ENCODE peak calls at places on chromosome 20, in ten cellular contexts. One of them, this sample, is unnamed.

GRCh38 chr20:49501917-49502316 is 19.4 kb upstream of the KCNB1 start:
- DNase-seq in sigmoid colon: peak
- DNase-seq in fibroblast of mammary gland: peak
- DNase-seq in neural crest cell: no peak
- DNase-seq in activated CD4-positive, CD25-positive, alpha-beta regulatory T cell: no peak
- DNase-seq in ovary: no peak
- DNase-seq in iPS-NIHi11: peak
- DNase-seq in Right ventricle myocardium superior: no peak
- DNase-seq in activated T-cell treated with anti-CD3 and anti-CD28 coated beads for 1 hour: no peak
- DNase-seq in effector CD8-positive, alpha-beta T cell: no peak
- DNase-seq in this sample: no peak

GRCh38 chr20:46113071-46113470 is 5.0 kb upstream of the CD40 start:
- DNase-seq in iPS-NIHi11: no peak
- DNase-seq in neural crest cell: no peak
- DNase-seq in activated T-cell treated with anti-CD3 and anti-CD28 coated beads for 1 hour: no peak
- DNase-seq in activated CD4-positive, CD25-positive, alpha-beta regulatory T cell: no peak
- DNase-seq in fibroblast of mammary gland: no peak
- DNase-seq in ovary: no peak
- DNase-seq in Right ventricle myocardium superior: no peak
- DNase-seq in sigmoid colon: no peak
- DNase-seq in effector CD8-positive, alpha-beta T cell: no peak
- DNase-seq in this sample: no peak

GRCh38 chr20:21505161-21505809 is 8.6 kb downstream of the NKX2-2 start:
- DNase-seq in sigmoid colon: no peak
- DNase-seq in effector CD8-positive, alpha-beta T cell: peak
- DNase-seq in Right ventricle myocardium superior: peak
- DNase-seq in ovary: peak
- DNase-seq in neural crest cell: peak
- DNase-seq in fibroblast of mammary gland: peak
- DNase-seq in activated T-cell treated with anti-CD3 and anti-CD28 coated beads for 1 hour: peak
- DNase-seq in activated CD4-positive, CD25-positive, alpha-beta regulatory T cell: peak
- DNase-seq in iPS-NIHi11: peak
- DNase-seq in this sample: peak

GRCh38 chr20:58112017-58112781 is 116.3 kb downstream of the ANKRD60 start:
- DNase-seq in fibroblast of mammary gland: peak
- DNase-seq in sigmoid colon: no peak
- DNase-seq in Right ventricle myocardium superior: no peak
- DNase-seq in ovary: no peak
- DNase-seq in activated CD4-positive, CD25-positive, alpha-beta regulatory T cell: no peak
- DNase-seq in activated T-cell treated with anti-CD3 and anti-CD28 coated beads for 1 hour: no peak
- DNase-seq in effector CD8-positive, alpha-beta T cell: no peak
- DNase-seq in iPS-NIHi11: no peak
- DNase-seq in neural crest cell: no peak
- DNase-seq in this sample: no peak

GRCh38 chr20:17612287-17612974 is 42.6 kb downstream of the DSTN start:
- DNase-seq in neural crest cell: no peak
- DNase-seq in ovary: peak
- DNase-seq in iPS-NIHi11: peak
- DNase-seq in activated CD4-positive, CD25-positive, alpha-beta regulatory T cell: no peak
- DNase-seq in Right ventricle myocardium superior: no peak
- DNase-seq in activated T-cell treated with anti-CD3 and anti-CD28 coated beads for 1 hour: no peak
- DNase-seq in effector CD8-positive, alpha-beta T cell: no peak
- DNase-seq in fibroblast of mammary gland: peak
- DNase-seq in sigmoid colon: peak
- DNase-seq in this sample: peak

GRCh38 chr20:6919792-6920468 is 152.4 kb downstream of the BMP2 start:
- DNase-seq in ovary: no peak
- DNase-seq in activated T-cell treated with anti-CD3 and anti-CD28 coated beads for 1 hour: no peak
- DNase-seq in sigmoid colon: no peak
- DNase-seq in effector CD8-positive, alpha-beta T cell: no peak
- DNase-seq in fibroblast of mammary gland: no peak
- DNase-seq in iPS-NIHi11: no peak
- DNase-seq in Right ventricle myocardium superior: no peak
- DNase-seq in neural crest cell: no peak
- DNase-seq in activated CD4-positive, CD25-positive, alpha-beta regulatory T cell: no peak
- DNase-seq in this sample: no peak

GRCh38 chr20:17690144-17690543 is 8.1 kb upstream of the RRBP1 start:
- DNase-seq in neural crest cell: no peak
- DNase-seq in iPS-NIHi11: no peak
- DNase-seq in fibroblast of mammary gland: no peak
- DNase-seq in activated T-cell treated with anti-CD3 and anti-CD28 coated beads for 1 hour: no peak
- DNase-seq in activated CD4-positive, CD25-positive, alpha-beta regulatory T cell: no peak
- DNase-seq in Right ventricle myocardium superior: no peak
- DNase-seq in sigmoid colon: no peak
- DNase-seq in ovary: no peak
- DNase-seq in effector CD8-positive, alpha-beta T cell: no peak
- DNase-seq in this sample: no peak

GRCh38 chr20:52490715-52491430 is 299.3 kb upstream of the ZFP64 start:
- DNase-seq in effector CD8-positive, alpha-beta T cell: no peak
- DNase-seq in activated CD4-positive, CD25-positive, alpha-beta regulatory T cell: no peak
- DNase-seq in Right ventricle myocardium superior: no peak
- DNase-seq in ovary: no peak
- DNase-seq in neural crest cell: no peak
- DNase-seq in iPS-NIHi11: no peak
- DNase-seq in activated T-cell treated with anti-CD3 and anti-CD28 coated beads for 1 hour: no peak
- DNase-seq in sigmoid colon: no peak
- DNase-seq in fibroblast of mammary gland: peak
- DNase-seq in this sample: no peak

GRCh38 chr20:22464312-22465003 is 119.9 kb downstream of the FOXA2 start:
- DNase-seq in activated CD4-positive, CD25-positive, alpha-beta regulatory T cell: no peak
- DNase-seq in iPS-NIHi11: no peak
- DNase-seq in neural crest cell: no peak
- DNase-seq in ovary: no peak
- DNase-seq in activated T-cell treated with anti-CD3 and anti-CD28 coated beads for 1 hour: no peak
- DNase-seq in effector CD8-positive, alpha-beta T cell: no peak
- DNase-seq in fibroblast of mammary gland: no peak
- DNase-seq in sigmoid colon: no peak
- DNase-seq in Right ventricle myocardium superior: no peak
- DNase-seq in this sample: no peak

GRCh38 chr20:48717095-48717958 is 110.5 kb downstream of the PREX1 start:
- DNase-seq in activated CD4-positive, CD25-positive, alpha-beta regulatory T cell: no peak
- DNase-seq in Right ventricle myocardium superior: no peak
- DNase-seq in neural crest cell: no peak
- DNase-seq in activated T-cell treated with anti-CD3 and anti-CD28 coated beads for 1 hour: no peak
- DNase-seq in sigmoid colon: no peak
- DNase-seq in effector CD8-positive, alpha-beta T cell: no peak
- DNase-seq in fibroblast of mammary gland: no peak
- DNase-seq in ovary: no peak
- DNase-seq in iPS-NIHi11: no peak
- DNase-seq in this sample: no peak

GRCh38 chr20:16553161-16553560 is 20.1 kb downstream of the KIF16B start:
- DNase-seq in effector CD8-positive, alpha-beta T cell: no peak
- DNase-seq in Right ventricle myocardium superior: no peak
- DNase-seq in neural crest cell: no peak
- DNase-seq in activated CD4-positive, CD25-positive, alpha-beta regulatory T cell: no peak
- DNase-seq in fibroblast of mammary gland: no peak
- DNase-seq in ovary: no peak
- DNase-seq in iPS-NIHi11: no peak
- DNase-seq in sigmoid colon: no peak
- DNase-seq in activated T-cell treated with anti-CD3 and anti-CD28 coated beads for 1 hour: no peak
- DNase-seq in this sample: no peak

GRCh38 chr20:676315-676937 is 824 bp upstream of the SCRT2 start:
- DNase-seq in ovary: no peak
- DNase-seq in fibroblast of mammary gland: no peak
- DNase-seq in activated CD4-positive, CD25-positive, alpha-beta regulatory T cell: no peak
- DNase-seq in Right ventricle myocardium superior: no peak
- DNase-seq in activated T-cell treated with anti-CD3 and anti-CD28 coated beads for 1 hour: no peak
- DNase-seq in sigmoid colon: no peak
- DNase-seq in iPS-NIHi11: peak
- DNase-seq in effector CD8-positive, alpha-beta T cell: no peak
- DNase-seq in neural crest cell: no peak
- DNase-seq in this sample: no peak

GRCh38 chr20:32474009-32474716 is 111.0 kb downstream of the NOL4L start:
- DNase-seq in neural crest cell: no peak
- DNase-seq in Right ventricle myocardium superior: no peak
- DNase-seq in activated CD4-positive, CD25-positive, alpha-beta regulatory T cell: no peak
- DNase-seq in activated T-cell treated with anti-CD3 and anti-CD28 coated beads for 1 hour: no peak
- DNase-seq in effector CD8-positive, alpha-beta T cell: no peak
- DNase-seq in ovary: peak
- DNase-seq in fibroblast of mammary gland: peak
- DNase-seq in sigmoid colon: no peak
- DNase-seq in iPS-NIHi11: no peak
- DNase-seq in this sample: no peak

GRCh38 chr20:59724457-59725366 is 120.4 kb downstream of the PHACTR3 start:
- DNase-seq in neural crest cell: no peak
- DNase-seq in sigmoid colon: no peak
- DNase-seq in effector CD8-positive, alpha-beta T cell: no peak
- DNase-seq in iPS-NIHi11: no peak
- DNase-seq in activated CD4-positive, CD25-positive, alpha-beta regulatory T cell: no peak
- DNase-seq in fibroblast of mammary gland: no peak
- DNase-seq in ovary: no peak
- DNase-seq in activated T-cell treated with anti-CD3 and anti-CD28 coated beads for 1 hour: no peak
- DNase-seq in Right ventricle myocardium superior: no peak
- DNase-seq in this sample: no peak

GRCh38 chr20:35340436-35340835 is 48.2 kb upstream of the FAM83C start:
- DNase-seq in activated CD4-positive, CD25-positive, alpha-beta regulatory T cell: no peak
- DNase-seq in Right ventricle myocardium superior: no peak
- DNase-seq in neural crest cell: no peak
- DNase-seq in activated T-cell treated with anti-CD3 and anti-CD28 coated beads for 1 hour: no peak
- DNase-seq in sigmoid colon: no peak
- DNase-seq in effector CD8-positive, alpha-beta T cell: no peak
- DNase-seq in fibroblast of mammary gland: no peak
- DNase-seq in ovary: no peak
- DNase-seq in iPS-NIHi11: no peak
- DNase-seq in this sample: no peak

GRCh38 chr20:51876511-51876910 is 74.2 kb upstream of the SALL4 start:
- DNase-seq in fibroblast of mammary gland: no peak
- DNase-seq in effector CD8-positive, alpha-beta T cell: no peak
- DNase-seq in iPS-NIHi11: no peak
- DNase-seq in neural crest cell: no peak
- DNase-seq in ovary: no peak
- DNase-seq in Right ventricle myocardium superior: no peak
- DNase-seq in activated T-cell treated with anti-CD3 and anti-CD28 coated beads for 1 hour: no peak
- DNase-seq in sigmoid colon: no peak
- DNase-seq in activated CD4-positive, CD25-positive, alpha-beta regulatory T cell: no peak
- DNase-seq in this sample: no peak

GRCh38 chr20:23046431-23046830 is 3.0 kb downstream of the THBD start:
- DNase-seq in activated T-cell treated with anti-CD3 and anti-CD28 coated beads for 1 hour: no peak
- DNase-seq in ovary: no peak
- DNase-seq in sigmoid colon: no peak
- DNase-seq in neural crest cell: no peak
- DNase-seq in iPS-NIHi11: no peak
- DNase-seq in fibroblast of mammary gland: no peak
- DNase-seq in effector CD8-positive, alpha-beta T cell: no peak
- DNase-seq in activated CD4-positive, CD25-positive, alpha-beta regulatory T cell: no peak
- DNase-seq in Right ventricle myocardium superior: no peak
- DNase-seq in this sample: no peak

GRCh38 chr20:21360686-21361085 is 36.6 kb downstream of the NKX2-4 start:
- DNase-seq in fibroblast of mammary gland: peak
- DNase-seq in ovary: no peak
- DNase-seq in activated T-cell treated with anti-CD3 and anti-CD28 coated beads for 1 hour: no peak
- DNase-seq in effector CD8-positive, alpha-beta T cell: no peak
- DNase-seq in sigmoid colon: no peak
- DNase-seq in iPS-NIHi11: no peak
- DNase-seq in activated CD4-positive, CD25-positive, alpha-beta regulatory T cell: no peak
- DNase-seq in neural crest cell: no peak
- DNase-seq in Right ventricle myocardium superior: no peak
- DNase-seq in this sample: no peak

GRCh38 chr20:56809668-56810067 is 180.6 kb downstream of the TFAP2C start:
- DNase-seq in effector CD8-positive, alpha-beta T cell: no peak
- DNase-seq in Right ventricle myocardium superior: no peak
- DNase-seq in fibroblast of mammary gland: no peak
- DNase-seq in activated CD4-positive, CD25-positive, alpha-beta regulatory T cell: no peak
- DNase-seq in neural crest cell: no peak
- DNase-seq in ovary: no peak
- DNase-seq in activated T-cell treated with anti-CD3 and anti-CD28 coated beads for 1 hour: no peak
- DNase-seq in iPS-NIHi11: no peak
- DNase-seq in sigmoid colon: no peak
- DNase-seq in this sample: no peak

This sample was measured in spleen.